ENCODE peak calls at places on chromosomes 13 and 19, in seven cellular contexts. E is MM.1S, K is fibroblast of lung, B is PC-9, P is A549, R is GM23338, U is neuronal stem cell. N is an unnamed sample.

GRCh38 chr13:109371066-109371465 is 415.3 kb downstream of the IRS2 start:
- DNase-seq in B (no peak), K (no peak), R (no peak), P (no peak), U (no peak), E (no peak), N (no peak)

GRCh38 chr19:29040951-29041350 is 172.0 kb downstream of the UQCRFS1 start:
- DNase-seq in B (no peak), E (no peak), K (no peak), P (no peak), U (peak), R (peak), N (no peak)

GRCh38 chr19:2977001-2977685 is at the start of gene TLE6:
- DNase-seq in K (peak), E (peak), P (peak), U (peak), R (peak), B (peak), N (peak)

GRCh38 chr19:44741841-44742352 is 6.6 kb upstream of the BCL3 start:
- DNase-seq in P (peak), B (peak), E (no peak), R (no peak), K (peak), U (no peak), N (no peak)

GRCh38 chr19:18504886-18505610 is 16.8 kb downstream of the ELL start:
- DNase-seq in P (no peak), B (no peak), K (no peak), R (no peak), U (no peak), E (no peak), N (no peak)

GRCh38 chr13:64850017-64850416 is 2380.1 kb downstream of the PCDH9 start:
- DNase-seq in B (no peak), U (no peak), E (no peak), R (no peak), P (no peak), K (no peak), N (no peak)

GRCh38 chr19:38975214-38975860 is at the start of gene FBXO17:
- DNase-seq in E (no peak), P (peak), U (peak), B (no peak), K (peak), R (peak), N (no peak)

GRCh38 chr13:85316501-85316900 is 482.7 kb downstream of the SLITRK6 start:
- DNase-seq in B (no peak), U (no peak), E (no peak), P (no peak), R (no peak), K (no peak), N (peak)

GRCh38 chr13:44362394-44363040 is 11.1 kb upstream of the SERP2 start:
- DNase-seq in E (no peak), R (no peak), B (no peak), U (no peak), P (no peak), K (peak), N (no peak)

GRCh38 chr13:43238341-43239083 is 215.1 kb downstream of the DNAJC15 start:
- DNase-seq in K (no peak), P (no peak), B (no peak), R (no peak), E (no peak), U (no peak), N (no peak)

GRCh38 chr13:105660550-105660949 is 874.9 kb downstream of the EFNB2 start:
- DNase-seq in P (no peak), K (peak), U (no peak), R (no peak), E (no peak), B (no peak), N (no peak)

GRCh38 chr13:110341445-110342247 is 34.6 kb downstream of the COL4A2 start:
- DNase-seq in P (no peak), E (no peak), U (no peak), K (peak), B (no peak), R (no peak), N (no peak)

GRCh38 chr19:43609872-43610271 is 2.0 kb upstream of the SRRM5 start:
- DNase-seq in P (no peak), E (no peak), B (no peak), K (no peak), R (no peak), U (no peak), N (no peak)

GRCh38 chr19:43606569-43607229 is 5.2 kb upstream of the SRRM5 start:
- DNase-seq in R (no peak), B (no peak), P (no peak), E (no peak), U (no peak), K (no peak), N (no peak)

GRCh38 chr19:43605875-43606568 is 5.9 kb upstream of the SRRM5 start:
- DNase-seq in K (no peak), U (no peak), P (no peak), B (no peak), R (no peak), E (no peak), N (no peak)

GRCh38 chr19:43610493-43610892 is 1.4 kb upstream of the SRRM5 start:
- DNase-seq in R (no peak), E (no peak), B (no peak), K (peak), P (no peak), U (no peak), N (no peak)

GRCh38 chr19:43607238-43608205 is 4.4 kb upstream of the SRRM5 start:
- DNase-seq in R (no peak), U (no peak), B (no peak), K (no peak), P (no peak), E (no peak), N (no peak)
- H3K4me2 ChIP-seq in R (no peak), U (no peak), B (no peak), K (no peak), P (no peak), E (no peak), N (no peak)

GRCh38 chr13:29703421-29703820 is 107.9 kb upstream of the SLC7A1 start:
- DNase-seq in B (no peak), P (no peak), R (no peak), U (no peak), K (no peak), E (no peak), N (no peak)

GRCh38 chr13:29693297-29693945 is 97.9 kb upstream of the SLC7A1 start:
- DNase-seq in P (no peak), K (no peak), U (no peak), B (no peak), R (no peak), E (no peak), N (no peak)

GRCh38 chr13:29702912-29703351 is 107.4 kb upstream of the SLC7A1 start:
- DNase-seq in R (peak), B (peak), E (no peak), P (no peak), K (peak), U (no peak), N (no peak)

GRCh38 chr13:29696606-29697005 is 101.1 kb upstream of the SLC7A1 start:
- DNase-seq in P (no peak), U (no peak), R (no peak), B (no peak), K (no peak), E (no peak), N (no peak)

DNA sequence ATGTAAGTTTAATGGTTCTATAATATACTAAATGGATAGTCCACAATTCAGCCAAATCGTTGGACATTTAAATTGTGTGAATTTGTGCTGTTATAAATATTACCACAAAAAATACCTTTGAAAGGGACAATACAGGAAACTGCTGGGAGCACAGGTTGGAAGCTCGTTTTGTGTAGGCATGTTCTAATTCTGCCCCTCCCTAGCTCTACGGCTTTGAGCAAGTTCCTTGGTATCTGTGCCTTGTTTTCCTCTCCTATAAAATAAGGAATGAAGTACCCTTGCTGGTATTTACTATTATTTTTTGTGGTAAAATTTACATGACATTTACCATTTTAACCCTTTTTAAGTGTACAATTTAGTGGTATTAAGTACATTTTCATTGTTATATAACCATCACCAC is 102.6 kb upstream of the SLC7A1 start:
- DNase-seq in B (no peak), U (no peak), K (no peak), P (no peak), E (no peak), R (no peak), N (no peak)
- H3K4me2 ChIP-seq in B (no peak), U (no peak), K (no peak), P (no peak), E (no peak), R (no peak), N (no peak)

GRCh38 chr13:53098455-53098854 is 69.8 kb downstream of the OLFM4 start:
- DNase-seq in B (no peak), K (no peak), R (no peak), U (no peak), P (no peak), E (no peak), N (no peak)
- H3K4me2 ChIP-seq in B (no peak), K (no peak), R (no peak), U (no peak), P (no peak), E (no peak), N (no peak)

DNA sequence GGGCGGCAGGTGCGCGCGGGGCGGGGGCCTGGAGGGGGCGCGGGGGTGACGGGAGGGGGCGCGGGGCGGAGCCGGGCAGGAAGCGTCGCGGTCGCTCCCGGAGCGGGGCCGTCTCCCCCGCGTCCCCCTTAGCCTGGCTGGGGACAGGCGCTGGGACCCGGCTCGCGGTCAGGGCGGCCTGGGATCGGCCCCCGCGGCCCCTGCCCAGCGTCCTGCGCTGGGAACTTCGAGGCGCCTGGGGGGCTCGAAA is 74.7 kb upstream of the MCF2L start:
- DNase-seq in P (no peak), U (no peak), K (no peak), R (no peak), E (no peak), B (no peak), N (no peak)
- H3K4me2 ChIP-seq in P (peak), U (peak), K (no peak), R (peak), E (peak), B (peak), N (no peak)

DNA sequence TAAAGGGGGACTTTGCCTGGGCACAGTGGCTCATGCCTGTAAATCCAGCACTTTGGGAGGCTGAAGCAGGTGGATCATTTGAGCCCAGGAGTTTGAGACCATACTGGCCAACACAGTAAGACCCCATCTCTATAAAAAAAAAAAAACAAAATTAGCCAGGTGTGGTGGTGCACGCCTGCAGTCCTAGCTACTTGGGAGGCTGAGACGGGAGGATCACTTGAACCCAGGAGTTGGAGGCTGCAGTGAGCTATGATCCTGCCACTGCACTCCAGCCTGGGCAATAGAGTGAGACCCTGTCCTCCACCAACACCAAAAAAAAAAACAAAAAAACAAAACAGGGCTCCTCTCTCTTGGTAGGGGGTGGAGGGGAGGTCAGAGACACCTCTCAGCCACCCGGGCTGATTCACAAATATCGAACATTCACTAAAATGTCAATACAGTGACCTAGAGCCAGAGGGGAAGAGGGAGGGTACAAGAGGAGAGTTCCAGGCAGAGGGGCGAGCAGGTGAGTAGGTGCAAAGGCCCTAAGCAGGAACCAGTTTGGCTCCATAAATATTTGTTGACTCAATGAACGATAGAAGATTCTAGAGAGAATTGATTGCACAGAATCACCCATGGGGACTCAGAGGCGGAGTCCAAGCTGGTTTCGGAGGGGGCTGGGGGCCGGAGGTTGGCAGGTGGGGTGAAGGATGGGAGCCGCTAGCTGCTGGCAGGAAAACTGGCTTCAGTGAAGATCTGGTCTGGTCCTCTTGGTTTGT is 1.0 kb upstream of the CREB3L3 start:
- DNase-seq in B (no peak), U (no peak), E (no peak), K (no peak), P (no peak), R (no peak), N (no peak)
- H3K4me2 ChIP-seq in B (no peak), U (no peak), E (no peak), K (no peak), P (no peak), R (no peak), N (no peak)

GRCh38 chr13:28532226-28533048 is 37.5 kb upstream of the FLT1 start:
- DNase-seq in E (no peak), K (no peak), U (peak), B (no peak), P (no peak), R (peak), N (no peak)

GRCh38 chr13:28534801-28535200 is 39.9 kb upstream of the FLT1 start:
- DNase-seq in R (no peak), K (no peak), B (no peak), E (no peak), P (no peak), U (no peak), N (no peak)

GRCh38 chr13:28533049-28533436 is 38.1 kb upstream of the FLT1 start:
- DNase-seq in U (peak), B (no peak), R (peak), K (no peak), P (no peak), E (no peak), N (no peak)

GRCh38 chr13:28534210-28534609 is 39.3 kb upstream of the FLT1 start:
- DNase-seq in B (no peak), E (no peak), R (no peak), P (no peak), U (no peak), K (no peak), N (no peak)

GRCh38 chr13:28533441-28534166 is 38.7 kb upstream of the FLT1 start:
- DNase-seq in U (no peak), P (no peak), B (no peak), K (no peak), R (no peak), E (no peak), N (no peak)
- H3K4me2 ChIP-seq in U (no peak), P (no peak), B (no peak), K (no peak), R (peak), E (no peak), N (no peak)

DNA sequence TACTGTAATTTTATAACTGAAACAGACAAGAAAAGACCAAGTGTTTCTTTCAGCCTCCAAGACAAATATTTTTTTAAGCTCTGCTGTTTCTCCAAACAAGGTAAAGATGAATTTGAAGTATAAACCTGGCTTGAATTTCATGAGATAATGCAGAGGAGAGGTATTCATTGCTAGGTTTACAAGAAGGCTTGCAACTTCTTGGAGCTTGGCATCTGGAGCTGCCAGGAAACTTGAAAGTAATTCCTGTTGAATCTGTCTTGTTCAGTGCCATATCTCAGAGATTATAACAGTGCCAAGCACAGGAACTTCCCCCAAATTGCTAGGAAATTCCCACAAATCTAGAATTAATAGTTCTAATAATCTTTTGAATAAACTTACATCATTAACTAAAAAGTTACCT is 70.9 kb downstream of the CDK8 start:
- DNase-seq in U (no peak), E (no peak), K (peak), R (no peak), B (no peak), P (no peak), N (no peak)
- H3K4me2 ChIP-seq in U (no peak), E (no peak), K (no peak), R (no peak), B (no peak), P (no peak), N (no peak)

GRCh38 chr13:46663644-46664043 is 110.7 kb downstream of the LRCH1 start:
- DNase-seq in E (no peak), R (no peak), P (no peak), U (no peak), B (no peak), K (no peak), N (no peak)
- H3K4me2 ChIP-seq in E (no peak), R (no peak), P (peak), U (no peak), B (no peak), K (no peak), N (no peak)

GRCh38 chr19:15279326-15279904 is 47.2 kb upstream of the EPHX3 start:
- DNase-seq in U (peak), R (no peak), K (no peak), P (no peak), E (no peak), B (no peak), N (no peak)
- H3K4me2 ChIP-seq in U (peak), R (no peak), K (no peak), P (no peak), E (no peak), B (no peak), N (no peak)

N was measured in Karpas-422.